ENCODE peak calls at places on chromosome 21, in seven cellular contexts. R, W, E, Q, X, K and H are unnamed samples.

GRCh38 chr21:28883931-28884330 is 108.7 kb downstream of the LTN1 start:
- DNase-seq in R (peak; percentile 43), W (no peak), E (no peak), Q (no peak), X (no peak), K (no peak), H (no peak)

GRCh38 chr21:43903451-43904091 is 38.5 kb downstream of the AGPAT3 start:
- DNase-seq in R (no peak), W (no peak), E (peak; percentile 86), Q (peak; percentile 54), X (peak; percentile 82), K (peak; percentile 80), H (no peak)

GRCh38 chr21:26752849-26753248 is 92.4 kb downstream of the ADAMTS1 start:
- DNase-seq in R (no peak), W (no peak), E (no peak), Q (no peak), X (no peak), K (no peak), H (no peak)

GRCh38 chr21:33403128-33403785 is at the start of gene IFNGR2:
- DNase-seq in R (peak; percentile 74), W (peak; percentile 60), E (peak; percentile 68), Q (peak; percentile 83), X (peak; percentile 85), K (peak; percentile 58), H (peak; percentile 43)

GRCh38 chr21:33642896-33643657 is 776 bp downstream of the ITSN1 start:
- DNase-seq in R (peak; percentile 55), W (peak; percentile 51), E (peak; percentile 60), Q (peak; percentile 72), X (peak; percentile 75), K (peak; percentile 38), H (peak; percentile 33)

GRCh38 chr21:43634618-43635017 is 24.7 kb downstream of the HSF2BP start:
- DNase-seq in R (no peak), W (no peak), E (no peak), Q (no peak), X (no peak), K (no peak), H (no peak)

GRCh38 chr21:29209696-29210095 is 79.3 kb downstream of the MAP3K7CL start:
- DNase-seq in R (no peak), W (no peak), E (no peak), Q (no peak), X (no peak), K (no peak), H (no peak)

GRCh38 chr21:25555492-25555891 is 51.8 kb downstream of the MRPL39 start:
- DNase-seq in R (no peak), W (no peak), E (no peak), Q (no peak), X (no peak), K (no peak), H (no peak)

GRCh38 chr21:32335601-32336575 is 37.2 kb downstream of the MRAP start:
- DNase-seq in R (no peak), W (no peak), E (no peak), Q (no peak), X (no peak), K (no peak), H (no peak)

GRCh38 chr21:18801468-18801867 is 397.9 kb upstream of the TMPRSS15 start:
- DNase-seq in R (no peak), W (peak; percentile 18), E (no peak), Q (no peak), X (no peak), K (no peak), H (peak; percentile 32)

GRCh38 chr21:26736449-26736848 is 108.8 kb downstream of the ADAMTS1 start:
- DNase-seq in R (no peak), W (no peak), E (no peak), Q (no peak), X (no peak), K (no peak), H (no peak)

GRCh38 chr21:29538115-29538514 is 239.4 kb downstream of the BACH1 start:
- DNase-seq in R (no peak), W (no peak), E (no peak), Q (no peak), X (no peak), K (no peak), H (no peak)

GRCh38 chr21:38440746-38441145 is 57.5 kb downstream of the ERG start:
- DNase-seq in R (no peak), W (no peak), E (no peak), Q (no peak), X (no peak), K (no peak), H (no peak)

GRCh38 chr21:39353295-39353694 is 4.4 kb upstream of the HMGN1 start:
- DNase-seq in R (no peak), W (no peak), E (no peak), Q (no peak), X (no peak), K (no peak), H (no peak)

GRCh38 chr21:25722631-25723030 is 12.1 kb downstream of the ATP5PF start:
- DNase-seq in R (no peak), W (no peak), E (no peak), Q (no peak), X (no peak), K (no peak), H (no peak)

GRCh38 chr21:38166214-38166547 is 90.6 kb upstream of the KCNJ15 start:
- DNase-seq in R (no peak), W (no peak), E (no peak), Q (no peak), X (no peak), K (no peak), H (no peak)

GRCh38 chr21:29008373-29008772 is 10.8 kb downstream of the RWDD2B start:
- DNase-seq in R (no peak), W (no peak), E (no peak), Q (no peak), X (no peak), K (no peak), H (no peak)

DNA sequence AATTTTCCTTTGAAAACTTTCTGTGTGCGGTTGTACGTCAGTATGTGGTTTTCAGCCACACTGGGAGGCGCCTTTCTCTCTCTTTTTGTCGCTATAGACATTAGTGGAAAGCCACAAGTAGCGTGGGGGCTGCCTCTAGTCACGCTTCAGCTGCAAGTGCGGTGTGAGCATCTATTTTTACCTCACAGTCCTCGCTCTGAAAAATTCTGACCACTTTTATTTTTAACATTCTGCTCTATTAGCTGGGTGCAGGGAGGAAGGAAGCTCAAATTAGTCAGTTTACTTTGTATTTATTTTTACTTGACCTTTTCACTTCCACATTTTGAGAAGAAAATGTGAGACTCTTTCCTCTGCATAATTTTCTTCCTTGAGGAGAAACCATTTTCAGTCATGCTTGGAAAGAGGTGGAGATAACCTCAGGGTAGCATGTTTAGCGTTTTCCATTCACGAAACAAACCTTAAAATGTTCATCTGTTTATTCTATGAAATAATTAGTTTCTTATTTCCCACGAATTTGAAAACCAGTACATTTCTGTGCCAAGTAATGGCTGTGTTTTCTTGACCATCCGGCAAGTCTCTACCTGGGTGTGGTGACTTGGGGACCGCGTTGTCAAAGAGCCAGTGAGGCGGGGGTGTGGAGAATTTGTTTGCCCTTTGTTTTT is 35.6 kb downstream of the ADARB1 start:
- DNase-seq in R (peak; percentile 91), W (no peak), E (no peak), Q (no peak), X (no peak), K (no peak), H (no peak)
- H3K4me3 ChIP-seq in R (peak overlapping the region; percentile 39), W (no peak overlapping the region), E (peak overlapping the region; percentile 21), Q (no peak overlapping the region), X (no peak overlapping the region), K (no peak overlapping the region), H (no peak overlapping the region)

GRCh38 chr21:46409641-46410406 is 48.9 kb upstream of the DIP2A start:
- DNase-seq in R (no peak), W (no peak), E (peak; percentile 12), Q (no peak), X (no peak), K (no peak), H (no peak)
- H3K36me3 ChIP-seq in R (peaks cover 8% of the 10 kb centered on the region), W (no peaks in the 10 kb centered on the region), E (peaks cover 47% of the 10 kb centered on the region), Q (no peaks in the 10 kb centered on the region), X (peaks cover 18% of the 10 kb centered on the region), K (peaks cover 62% of the 10 kb centered on the region), H (peaks cover 28% of the 10 kb centered on the region)

DNA sequence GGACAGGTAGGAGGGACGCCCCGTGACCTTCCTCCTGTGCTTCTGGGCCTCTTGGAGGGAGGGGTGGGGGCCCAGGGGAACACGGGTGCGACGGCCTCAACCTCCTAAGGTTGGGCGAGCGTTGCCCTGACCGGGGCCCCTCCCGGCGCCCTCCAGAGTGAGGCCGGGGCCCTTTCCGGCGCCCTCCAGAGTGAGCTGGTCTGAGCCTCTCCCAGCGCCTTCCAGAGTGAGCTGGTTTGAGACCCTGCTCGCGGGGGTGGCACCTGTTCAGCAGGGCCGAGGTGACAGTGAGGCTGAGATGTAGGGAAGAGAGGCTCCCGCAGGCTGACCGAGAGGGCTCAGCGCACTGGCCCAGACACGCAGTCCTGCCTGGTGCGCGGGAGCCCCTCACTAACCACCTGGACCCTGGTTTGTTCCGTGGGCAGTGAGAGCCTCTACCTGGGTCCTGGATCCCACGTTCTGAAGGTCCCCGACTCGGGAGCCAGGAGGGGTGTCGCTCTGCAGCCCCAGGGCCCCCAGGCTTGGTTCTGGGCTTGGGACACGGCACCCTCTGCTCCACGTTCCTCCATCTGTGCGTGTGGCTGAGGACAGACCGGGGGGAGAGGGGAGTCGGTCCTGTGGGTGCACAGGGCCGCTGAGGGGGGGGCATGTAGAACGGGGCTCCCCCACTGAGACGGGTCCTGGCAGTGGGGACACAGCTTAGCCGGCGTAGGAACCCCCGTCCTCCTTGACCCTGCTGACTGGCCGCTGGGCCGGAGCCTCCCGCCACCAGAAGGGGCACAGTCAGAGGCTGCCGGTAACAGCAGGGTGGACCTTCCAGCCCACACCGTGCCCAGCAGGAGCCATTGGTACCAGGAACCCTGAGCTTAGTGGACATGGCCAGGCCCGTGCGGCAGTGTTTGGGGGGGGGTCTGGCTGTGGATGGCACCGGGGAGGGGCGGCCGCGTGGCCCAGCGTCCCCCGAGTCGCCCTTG is 1.5 kb downstream of the COL6A1 start:
- DNase-seq in R (no peak), W (no peak), E (peak; percentile 46), Q (peak; percentile 60), X (peak; percentile 65), K (peak; percentile 30), H (peak; percentile 8)
- H3K4me3 ChIP-seq in R (no peak overlapping the region), W (peak overlapping the region; percentile 52), E (peak overlapping the region; percentile 73), Q (peak overlapping the region; percentile 64), X (peak overlapping the region; percentile 71), K (peak overlapping the region; percentile 52), H (peak overlapping the region; percentile 52)

GRCh38 chr21:34878501-34878900 is 170.6 kb downstream of the RUNX1 start:
- DNase-seq in R (no peak), W (no peak), E (peak; percentile 74), Q (no peak), X (no peak), K (peak; percentile 63), H (no peak)
- H3K36me3 ChIP-seq in R (peaks cover 8% of the 10 kb centered on the region), W (no peaks in the 10 kb centered on the region), E (peaks cover 58% of the 10 kb centered on the region), Q (no peaks in the 10 kb centered on the region), X (peaks cover 49% of the 10 kb centered on the region), K (peaks cover 70% of the 10 kb centered on the region), H (no peaks in the 10 kb centered on the region)

GRCh38 chr21:36747114-36747814 is 48.3 kb downstream of the SIM2 start:
- DNase-seq in R (no peak), W (peak; percentile 16), E (no peak), Q (no peak), X (peak; percentile 66), K (no peak), H (no peak)
- H3K4me3 ChIP-seq in R (no peak overlapping the region), W (peak overlapping the region; percentile 37), E (peak overlapping the region; percentile 41), Q (peak overlapping the region; percentile 41), X (peak overlapping the region; percentile 36), K (peak overlapping the region; percentile 22), H (peak overlapping the region; percentile 46)

GRCh38 chr21:46327711-46328110 is 3.8 kb downstream of the PCNT start:
- DNase-seq in R (no peak), W (no peak), E (no peak), Q (no peak), X (no peak), K (no peak), H (no peak)
- H3K36me3 ChIP-seq in R (peaks cover 40% of the 10 kb centered on the region), W (no peaks in the 10 kb centered on the region), E (peaks cover 41% of the 10 kb centered on the region), Q (no peaks in the 10 kb centered on the region), X (peaks cover 38% of the 10 kb centered on the region), K (peaks cover 50% of the 10 kb centered on the region), H (peaks cover 33% of the 10 kb centered on the region)

GRCh38 chr21:34887729-34888568 is 161.2 kb downstream of the RUNX1 start:
- DNase-seq in R (peak; percentile 80), W (peak; percentile 53), E (peak; percentile 86), Q (peak; percentile 82), X (peak; percentile 89), K (peak; percentile 84), H (peak; percentile 30)
- H3K4me3 ChIP-seq in R (peak overlapping the region; percentile 84), W (peak overlapping the region; percentile 70), E (peak overlapping the region; percentile 70), Q (peak overlapping the region; percentile 71), X (peak overlapping the region; percentile 77), K (peak overlapping the region; percentile 64), H (peak overlapping the region; percentile 38)